ENCODE peak calls at places on chromosomes 2 and 18, in eight cellular contexts. H, J, A, S, F, N, L and P are unnamed samples.
A peak's percentile ranks its signal among the peaks of the same experiment; 100 is the strongest.

GRCh38 chr2:26970244-26970927 is at the start of gene MAPRE3:
- DNase-seq in N (peak; percentile 82), F (peak; percentile 87), H (peak; percentile 63), S (no peak), J (peak; percentile 92), L (peak; percentile 53), A (peak; percentile 93), P (peak; percentile 77)

GRCh38 chr2:45930396-45930792 is 278.9 kb downstream of the PRKCE start:
- DNase-seq in L (peak; percentile 81), S (no peak), N (no peak), H (no peak), J (no peak), F (no peak), A (no peak), P (no peak)

GRCh38 chr2:120884406-120885290 is 149.0 kb downstream of the GLI2 start:
- DNase-seq in J (no peak), N (no peak), S (no peak), L (no peak), F (no peak), A (no peak), H (no peak), P (no peak)

GRCh38 chr2:11944311-11944710 is 197.9 kb downstream of the LPIN1 start:
- DNase-seq in H (no peak), N (no peak), A (no peak), S (no peak), J (no peak), L (no peak), F (no peak), P (no peak)

GRCh38 chr2:169734172-169734847 is 678 bp downstream of the KLHL23 start:
- DNase-seq in N (peak; percentile 35), A (peak; percentile 69), J (no peak), H (no peak), S (no peak), L (no peak), F (no peak), P (peak; percentile 31)

GRCh38 chr18:58109251-58109650 is 65.2 kb downstream of the NEDD4L start:
- DNase-seq in J (no peak), A (no peak), H (no peak), F (no peak), N (no peak), L (no peak), S (no peak), P (no peak)

GRCh38 chr2:206275274-206276160 is 1.1 kb downstream of the ZDBF2 start:
- DNase-seq in L (peak; percentile 62), J (peak; percentile 63), S (peak; percentile 45), H (no peak), F (no peak), A (no peak), N (no peak), P (peak; percentile 25)

GRCh38 chr2:56239437-56239836 is 55.6 kb downstream of the CCDC85A start:
- DNase-seq in F (no peak), N (no peak), H (no peak), J (no peak), S (no peak), L (peak; percentile 44), A (no peak), P (no peak)

GRCh38 chr2:33291278-33292013 is 185.0 kb upstream of the RASGRP3 start:
- DNase-seq in S (no peak), J (no peak), L (peak; percentile 84), N (no peak), F (no peak), H (no peak), A (no peak), P (peak; percentile 16)

GRCh38 chr18:77165489-77166415 is 33.2 kb upstream of the MBP start:
- DNase-seq in S (no peak), A (no peak), N (no peak), F (no peak), L (peak; percentile 96), H (no peak), J (no peak), P (peak; percentile 59)

GRCh38 chr2:31004252-31004651 is 134.0 kb downstream of the GALNT14 start:
- DNase-seq in L (peak; percentile 2), J (no peak), H (no peak), S (no peak), F (no peak), A (no peak), N (no peak), P (no peak)

GRCh38 chr2:1847846-1848598 is 103.7 kb upstream of the PXDN start:
- DNase-seq in L (no peak), H (no peak), S (no peak), J (no peak), F (no peak), A (no peak), N (no peak), P (no peak)

GRCh38 chr18:79393626-79394401 is 1.9 kb upstream of the NFATC1 start:
- DNase-seq in J (peak; percentile 77), N (no peak), S (no peak), F (peak; percentile 45), H (peak; percentile 76), L (peak; percentile 77), A (peak; percentile 69), P (peak; percentile 44)

GRCh38 chr18:78892201-78892600 is 87.4 kb upstream of the SALL3 start:
- DNase-seq in S (no peak), H (no peak), J (no peak), L (no peak), F (no peak), A (no peak), N (no peak), P (no peak)